ENCODE peak calls at places on chromosomes 13 and 19, in five cellular contexts. One of them, this sample, is unnamed.

GRCh38 chr13:79423801-79424642 is 18.0 kb upstream of the RBM26 start:
- DNase-seq in psoas muscle: no peak
- DNase-seq in Caco-2: no peak
- DNase-seq in endodermal cell: no peak
- DNase-seq in HL-60: no peak
- DNase-seq in this sample: no peak

GRCh38 chr19:21835810-21836444 is at the start of gene ZNF43:
- DNase-seq in psoas muscle: peak; percentile 97
- DNase-seq in Caco-2: no peak
- DNase-seq in endodermal cell: peak; percentile 98
- DNase-seq in HL-60: no peak
- DNase-seq in this sample: peak; percentile 70

GRCh38 chr13:94550030-94550738 is 45.8 kb downstream of the TGDS start:
- DNase-seq in psoas muscle: no peak
- DNase-seq in Caco-2: peak; percentile 69
- DNase-seq in endodermal cell: no peak
- DNase-seq in HL-60: peak; percentile 2
- DNase-seq in this sample: no peak

GRCh38 chr19:31270897-31271568 is 78.2 kb downstream of the TSHZ3 start:
- DNase-seq in psoas muscle: no peak
- DNase-seq in Caco-2: peak; percentile 6
- DNase-seq in endodermal cell: no peak
- DNase-seq in HL-60: no peak
- DNase-seq in this sample: no peak

GRCh38 chr13:113275387-113275786 is 21.7 kb upstream of the LAMP1 start:
- DNase-seq in psoas muscle: peak; percentile 66
- DNase-seq in Caco-2: peak; percentile 78
- DNase-seq in endodermal cell: peak; percentile 87
- DNase-seq in HL-60: no peak
- DNase-seq in this sample: peak; percentile 50

GRCh38 chr19:7010722-7011593 is 10.3 kb downstream of the MBD3L2B start:
- DNase-seq in psoas muscle: no peak
- DNase-seq in Caco-2: peak; percentile 34
- DNase-seq in endodermal cell: no peak
- DNase-seq in HL-60: no peak
- DNase-seq in this sample: no peak

GRCh38 chr19:56253737-56254136 is 18.8 kb upstream of the EDDM13 start:
- DNase-seq in psoas muscle: no peak
- DNase-seq in Caco-2: no peak
- DNase-seq in endodermal cell: no peak
- DNase-seq in HL-60: peak; percentile 26
- DNase-seq in this sample: peak; percentile 9

GRCh38 chr13:69324109-69324886 is 783.3 kb upstream of the ATXN8OS start:
- DNase-seq in psoas muscle: no peak
- DNase-seq in Caco-2: no peak
- DNase-seq in endodermal cell: no peak
- DNase-seq in HL-60: no peak
- DNase-seq in this sample: no peak

GRCh38 chr13:52051400-52051799 is 26.9 kb downstream of the UTP14C start:
- DNase-seq in psoas muscle: no peak
- DNase-seq in Caco-2: no peak
- DNase-seq in endodermal cell: no peak
- DNase-seq in HL-60: no peak
- DNase-seq in this sample: no peak

GRCh38 chr13:20359335-20359734 is 127.2 kb upstream of the GJB6 start:
- DNase-seq in psoas muscle: no peak
- DNase-seq in Caco-2: no peak
- DNase-seq in endodermal cell: no peak
- DNase-seq in HL-60: peak; percentile 66
- DNase-seq in this sample: peak; percentile 19

GRCh38 chr19:10069046-10069445 is 17.1 kb upstream of the SHFL start:
- DNase-seq in psoas muscle: peak; percentile 21
- DNase-seq in Caco-2: no peak
- DNase-seq in endodermal cell: no peak
- DNase-seq in HL-60: no peak
- DNase-seq in this sample: no peak

GRCh38 chr13:109395014-109395413 is 391.4 kb downstream of the IRS2 start:
- DNase-seq in psoas muscle: no peak
- DNase-seq in Caco-2: no peak
- DNase-seq in endodermal cell: no peak
- DNase-seq in HL-60: no peak
- DNase-seq in this sample: no peak

GRCh38 chr13:109345433-109345941 is 440.9 kb downstream of the IRS2 start:
- DNase-seq in psoas muscle: no peak
- DNase-seq in Caco-2: no peak
- DNase-seq in endodermal cell: no peak
- DNase-seq in HL-60: no peak
- DNase-seq in this sample: no peak

GRCh38 chr19:30743702-30744101 is 371.5 kb downstream of the ZNF536 start:
- DNase-seq in psoas muscle: no peak
- DNase-seq in Caco-2: no peak
- DNase-seq in endodermal cell: no peak
- DNase-seq in HL-60: no peak
- DNase-seq in this sample: no peak

GRCh38 chr13:62280590-62280989 is 864.9 kb upstream of the PCDH20 start:
- DNase-seq in psoas muscle: no peak
- DNase-seq in Caco-2: no peak
- DNase-seq in endodermal cell: no peak
- DNase-seq in HL-60: no peak
- DNase-seq in this sample: no peak

DNA sequence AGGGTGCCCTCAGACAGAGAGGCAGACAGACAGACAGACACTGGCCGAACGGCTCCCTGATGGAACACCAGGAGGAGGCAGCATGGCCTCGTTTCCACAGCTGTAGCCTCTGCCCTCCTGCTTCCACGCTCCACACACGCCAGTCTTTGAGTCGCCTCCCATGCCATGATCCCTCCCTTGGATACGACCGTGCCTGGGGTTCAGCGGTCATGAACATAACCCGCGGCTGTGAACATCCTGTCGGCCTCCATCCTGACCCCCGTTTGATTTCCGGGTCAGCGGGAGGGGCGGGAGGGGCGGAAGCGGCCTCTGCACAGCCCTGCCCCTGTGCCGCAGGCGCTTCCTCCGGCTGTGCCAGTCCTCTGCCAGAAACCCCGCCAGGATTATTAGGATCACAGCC is 23.4 kb downstream of the GP6 start:
- DNase-seq in psoas muscle: no peak
- DNase-seq in Caco-2: no peak
- DNase-seq in endodermal cell: no peak
- DNase-seq in HL-60: no peak
- DNase-seq in this sample: no peak
- TF ChIP-seq CTCF in psoas muscle: no peak
- TF ChIP-seq CTCF in Caco-2: no peak
- TF ChIP-seq CTCF in endodermal cell: no peak
- TF ChIP-seq CTCF in HL-60: no peak
- TF ChIP-seq CTCF in this sample: no peak

GRCh38 chr13:95704510-95704909 is 27.6 kb downstream of the DNAJC3 start:
- DNase-seq in psoas muscle: no peak
- DNase-seq in Caco-2: no peak
- DNase-seq in endodermal cell: no peak
- DNase-seq in HL-60: no peak
- DNase-seq in this sample: no peak
- TF ChIP-seq CTCF in psoas muscle: no peak
- TF ChIP-seq CTCF in Caco-2: peak; percentile 29
- TF ChIP-seq CTCF in endodermal cell: peak; percentile 78
- TF ChIP-seq CTCF in HL-60: no peak
- TF ChIP-seq CTCF in this sample: no peak

DNA sequence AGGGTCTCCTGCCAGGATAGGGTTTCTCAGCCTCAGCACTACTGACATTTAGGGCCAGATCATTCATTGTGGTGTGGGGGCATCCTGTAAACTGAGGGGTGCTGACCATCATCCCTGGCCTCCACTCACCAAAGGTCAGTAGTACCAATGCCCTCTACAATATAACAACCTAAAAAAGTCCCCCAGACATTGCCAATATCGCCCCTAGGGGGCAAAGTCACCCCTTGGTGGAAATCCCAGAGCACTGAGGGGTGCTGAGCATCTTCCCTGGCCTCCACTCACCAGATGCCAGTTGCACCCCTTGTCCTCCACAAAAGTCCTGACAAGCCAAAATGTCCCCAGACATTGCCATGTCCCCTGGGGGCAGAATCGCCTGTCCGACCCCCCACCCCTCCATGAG is 21.6 kb downstream of the CPAMD8 start:
- DNase-seq in psoas muscle: no peak
- DNase-seq in Caco-2: no peak
- DNase-seq in endodermal cell: peak; percentile 51
- DNase-seq in HL-60: no peak
- DNase-seq in this sample: no peak
- TF ChIP-seq CTCF in psoas muscle: no peak
- TF ChIP-seq CTCF in Caco-2: peak; percentile 11
- TF ChIP-seq CTCF in endodermal cell: peak; percentile 54
- TF ChIP-seq CTCF in HL-60: no peak
- TF ChIP-seq CTCF in this sample: no peak

DNA sequence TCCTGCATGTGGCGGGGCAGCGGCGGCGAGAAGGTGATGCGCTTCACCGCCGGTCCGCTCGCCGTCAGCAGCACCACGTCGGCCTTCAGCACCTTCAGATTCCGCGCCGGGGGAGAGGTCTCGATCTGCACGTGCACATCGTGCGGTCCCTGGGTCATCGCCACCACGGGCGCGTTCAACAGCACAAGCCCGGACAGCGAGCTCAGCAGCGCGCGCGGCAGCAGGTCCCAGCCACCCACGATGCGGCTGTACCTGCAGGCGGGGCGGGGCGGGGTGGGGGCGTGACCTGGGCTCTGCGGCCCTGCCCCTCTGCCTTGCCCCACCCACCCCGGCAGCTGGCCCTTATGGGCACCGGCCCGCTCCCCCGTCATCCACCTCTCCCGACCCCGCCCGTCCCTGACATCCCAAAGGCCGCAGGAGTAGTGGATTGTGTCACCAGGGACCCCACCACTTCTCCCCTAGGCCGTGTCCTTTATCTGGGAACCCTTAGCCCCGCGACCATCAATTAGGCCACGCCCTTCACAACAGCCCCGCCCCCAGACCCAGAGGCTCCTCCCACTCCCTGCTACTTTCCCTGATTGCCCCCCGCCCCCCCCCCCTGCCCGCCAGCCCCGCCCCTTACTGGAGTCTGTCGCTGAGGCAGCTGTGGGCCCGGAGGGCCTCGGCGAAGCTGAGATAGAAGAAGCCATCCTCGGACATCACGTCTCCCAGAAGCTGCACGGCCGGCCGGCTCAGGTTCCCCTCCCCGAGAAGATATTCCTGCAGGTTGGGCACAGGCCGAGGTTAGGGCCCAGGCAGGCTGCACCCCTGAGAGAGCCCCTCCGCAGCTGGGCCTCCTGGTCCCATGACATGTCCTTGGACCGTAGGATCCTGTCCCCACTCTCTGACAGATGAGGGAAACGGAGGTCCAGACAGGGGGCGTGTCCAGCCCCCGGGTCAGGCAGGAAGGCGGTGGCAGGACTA is 6.1 kb downstream of the IL4I1 start:
- DNase-seq in psoas muscle: no peak
- DNase-seq in Caco-2: peak; percentile 86
- DNase-seq in endodermal cell: peak; percentile 93
- DNase-seq in HL-60: no peak
- DNase-seq in this sample: no peak
- TF ChIP-seq CTCF in psoas muscle: no peak
- TF ChIP-seq CTCF in Caco-2: no peak
- TF ChIP-seq CTCF in endodermal cell: peak; percentile 24
- TF ChIP-seq CTCF in HL-60: no peak
- TF ChIP-seq CTCF in this sample: no peak

DNA sequence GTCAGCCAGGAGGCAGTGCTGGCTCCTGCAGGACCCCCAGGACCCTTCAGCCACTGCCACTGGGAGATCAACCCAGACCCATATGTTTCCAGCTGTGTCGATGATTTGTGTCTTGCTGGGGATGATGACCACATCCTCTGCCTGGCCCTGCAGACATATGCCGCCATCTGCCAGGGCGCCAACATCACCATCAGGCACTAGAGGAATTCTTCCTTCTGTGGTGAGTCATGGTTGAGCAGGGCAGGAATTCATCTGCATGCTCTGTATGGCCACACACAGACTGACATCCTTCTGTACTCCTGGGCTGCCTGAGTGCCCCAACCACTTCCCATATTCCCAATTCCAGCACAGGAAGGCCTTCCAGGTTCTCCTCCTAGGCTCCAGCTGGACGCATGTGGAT is 27.1 kb upstream of the FXYD3 start:
- DNase-seq in psoas muscle: no peak
- DNase-seq in Caco-2: no peak
- DNase-seq in endodermal cell: no peak
- DNase-seq in HL-60: no peak
- DNase-seq in this sample: peak; percentile 52
- TF ChIP-seq CTCF in psoas muscle: no peak
- TF ChIP-seq CTCF in Caco-2: no peak
- TF ChIP-seq CTCF in endodermal cell: no peak
- TF ChIP-seq CTCF in HL-60: no peak
- TF ChIP-seq CTCF in this sample: no peak

DNA sequence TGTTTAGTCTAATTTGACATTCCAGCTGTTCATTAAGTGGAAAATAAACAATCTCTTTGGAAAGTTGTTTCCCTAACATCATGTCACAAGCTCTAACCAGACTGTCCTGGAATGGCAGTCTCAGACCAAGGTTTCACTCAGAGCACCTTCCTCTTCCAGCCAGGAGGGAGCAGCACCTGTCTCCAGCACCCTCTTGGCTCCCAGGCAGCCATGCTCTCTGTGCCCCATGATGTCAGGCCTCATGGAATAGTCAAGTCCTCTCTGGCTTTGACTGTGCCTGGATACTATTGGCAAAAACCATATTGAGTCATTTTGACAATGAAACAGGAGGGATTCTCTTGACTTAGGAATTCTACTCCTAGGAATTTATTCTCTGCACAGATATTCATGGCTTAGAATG is 171.4 kb downstream of the OXGR1 start:
- DNase-seq in psoas muscle: no peak
- DNase-seq in Caco-2: peak; percentile 64
- DNase-seq in endodermal cell: peak; percentile 84
- DNase-seq in HL-60: no peak
- DNase-seq in this sample: peak; percentile 4
- TF ChIP-seq CTCF in psoas muscle: no peak
- TF ChIP-seq CTCF in Caco-2: peak; percentile 77
- TF ChIP-seq CTCF in endodermal cell: peak; percentile 89
- TF ChIP-seq CTCF in HL-60: no peak
- TF ChIP-seq CTCF in this sample: no peak

This sample was measured in Calu3.